ENCODE peak calls at places on chromosome 2, in seven cellular contexts. S is RWPE1, G is cardiac fibroblast, J is HT1080, M is AML-193, D is keratinocyte, N is left cardiac atrium. V is an unnamed sample.

GRCh38 chr2:239930871-239931771 is 94.0 kb downstream of the NDUFA10 start:
- DNase-seq in S (no peak), G (no peak), J (no peak), M (no peak), D (no peak), N (peak; percentile 3), V (no peak)

GRCh38 chr2:170530284-170530745 is 184.8 kb upstream of the SP5 start:
- DNase-seq in S (no peak), G (peak; percentile 65), J (peak; percentile 62), M (no peak), D (no peak), N (peak; percentile 86), V (no peak)

GRCh38 chr2:60556441-60556997 is 3.1 kb upstream of the BCL11A start:
- DNase-seq in S (no peak), G (no peak), J (no peak), M (no peak), D (no peak), N (no peak), V (no peak)

GRCh38 chr2:157784169-157784822 is 91.8 kb downstream of the ACVR1 start:
- DNase-seq in S (peak; percentile 65), G (peak; percentile 52), J (peak; percentile 87), M (no peak), D (peak; percentile 33), N (peak; percentile 67), V (no peak)

GRCh38 chr2:187150667-187151066 is 297.4 kb downstream of the CALCRL start:
- DNase-seq in S (no peak), G (peak; percentile 50), J (peak; percentile 22), M (no peak), D (no peak), N (no peak), V (no peak)

GRCh38 chr2:223725494-223725893 is 111.9 kb downstream of the AP1S3 start:
- DNase-seq in S (peak; percentile 96), G (peak; percentile 97), J (peak; percentile 98), M (no peak), D (peak; percentile 56), N (peak; percentile 92), V (no peak)

GRCh38 chr2:29080886-29081743 is 6.8 kb upstream of the PCARE start:
- DNase-seq in S (no peak), G (peak; percentile 77), J (no peak), M (peak; percentile 62), D (no peak), N (no peak), V (no peak)

GRCh38 chr2:189557373-189557772 is 23.2 kb downstream of the SLC40A1 start:
- DNase-seq in S (no peak), G (no peak), J (no peak), M (no peak), D (no peak), N (no peak), V (no peak)

GRCh38 chr2:29042581-29043075 is 31.7 kb downstream of the PCARE start:
- DNase-seq in S (no peak), G (peak; percentile 56), J (no peak), M (no peak), D (no peak), N (no peak), V (peak; percentile 51)

GRCh38 chr2:216001612-216002215 is 11.6 kb downstream of the MREG start:
- DNase-seq in S (no peak), G (no peak), J (no peak), M (no peak), D (no peak), N (no peak), V (no peak)

GRCh38 chr2:242040681-242041080 is 171.2 kb downstream of the RTP5 start:
- DNase-seq in S (no peak), G (no peak), J (no peak), M (no peak), D (no peak), N (no peak), V (no peak)

GRCh38 chr2:242098445-242099128 is 229.1 kb downstream of the RTP5 start:
- DNase-seq in S (no peak), G (peak; percentile 22), J (peak; percentile 30), M (peak; percentile 87), D (no peak), N (no peak), V (no peak)

GRCh38 chr2:126766295-126766694 is 110.3 kb downstream of the GYPC start:
- DNase-seq in S (no peak), G (no peak), J (no peak), M (no peak), D (no peak), N (no peak), V (no peak)

GRCh38 chr2:131154647-131155046 is 49.5 kb downstream of the PLEKHB2 start:
- DNase-seq in S (no peak), G (no peak), J (no peak), M (no peak), D (no peak), N (no peak), V (no peak)

GRCh38 chr2:28096421-28096820 is 205.9 kb downstream of the BABAM2 start:
- DNase-seq in S (no peak), G (peak; percentile 59), J (no peak), M (no peak), D (no peak), N (no peak), V (no peak)

GRCh38 chr2:150939087-150939486 is 322.6 kb downstream of the RBM43 start:
- DNase-seq in S (no peak), G (no peak), J (no peak), M (no peak), D (no peak), N (no peak), V (no peak)

GRCh38 chr2:30238143-30238800 is 6.9 kb downstream of the LBH start:
- DNase-seq in S (no peak), G (no peak), J (no peak), M (no peak), D (no peak), N (no peak), V (no peak)

GRCh38 chr2:73728711-73729110 is 8.4 kb downstream of the TPRKB start:
- DNase-seq in S (no peak), G (no peak), J (no peak), M (no peak), D (no peak), N (no peak), V (no peak)

GRCh38 chr2:224311226-224311625 is 90.7 kb downstream of the FAM124B start:
- DNase-seq in S (no peak), G (peak; percentile 15), J (peak; percentile 57), M (no peak), D (no peak), N (no peak), V (no peak)

GRCh38 chr2:186592137-186592875 is 2.5 kb downstream of the ITGAV start:
- DNase-seq in S (peak; percentile 12), G (no peak), J (no peak), M (no peak), D (no peak), N (no peak), V (no peak)

GRCh38 chr2:128536925-128537620 is 218.4 kb upstream of the HS6ST1 start:
- DNase-seq in S (peak; percentile 11), G (peak; percentile 87), J (peak; percentile 97), M (no peak), D (no peak), N (no peak), V (no peak)

GRCh38 chr2:211455225-211455841 is 898.9 kb downstream of the CPS1 start:
- DNase-seq in S (peak; percentile 32), G (peak; percentile 70), J (peak; percentile 52), M (peak; percentile 37), D (no peak), N (no peak), V (no peak)

GRCh38 chr2:129457277-129457818 is 522.1 kb upstream of the RAB6C start:
- DNase-seq in S (no peak), G (no peak), J (no peak), M (no peak), D (no peak), N (no peak), V (no peak)

GRCh38 chr2:155895016-155895415 is 437.5 kb downstream of the NR4A2 start:
- DNase-seq in S (peak; percentile 60), G (no peak), J (peak; percentile 40), M (no peak), D (peak; percentile 21), N (no peak), V (no peak)

GRCh38 chr2:204479557-204479956 is 65.7 kb upstream of the PARD3B start:
- DNase-seq in S (no peak), G (peak; percentile 64), J (peak; percentile 58), M (no peak), D (no peak), N (no peak), V (no peak)

GRCh38 chr2:203804070-203804469 is 63.5 kb upstream of the CTLA4 start:
- DNase-seq in S (no peak), G (peak; percentile 99), J (peak; percentile 94), M (no peak), D (no peak), N (no peak), V (no peak)

GRCh38 chr2:18345848-18346247 is 214.6 kb downstream of the RDH14 start:
- DNase-seq in S (no peak), G (peak; percentile 72), J (no peak), M (no peak), D (no peak), N (peak; percentile 28), V (no peak)

GRCh38 chr2:43186679-43187374 is 39.6 kb downstream of the ZFP36L2 start:
- DNase-seq in S (no peak), G (no peak), J (no peak), M (no peak), D (no peak), N (no peak), V (no peak)

GRCh38 chr2:133458280-133458679 is 110.0 kb downstream of the NCKAP5 start:
- DNase-seq in S (peak; percentile 5), G (peak; percentile 74), J (peak; percentile 27), M (no peak), D (no peak), N (no peak), V (no peak)

GRCh38 chr2:231709636-231709980 is 1.3 kb downstream of the PTMA start:
- DNase-seq in S (no peak), G (peak; percentile 46), J (no peak), M (no peak), D (no peak), N (peak; percentile 72), V (no peak)

V was measured in D721Med.